ENCODE peak calls at places on chromosomes 7 and 10, in nine cellular contexts. G, W, X, F, I, B, P, M and O are unnamed samples.
A peak's percentile ranks its signal among the peaks of the same experiment; 100 is the strongest.

GRCh38 chr10:78433722-78434535 is 400.3 kb downstream of the RPS24 start:
- DNase-seq in G (peak; percentile 33), W (peak; percentile 82), X (no peak), F (no peak), I (no peak), B (no peak), P (no peak), M (no peak), O (peak; percentile 56)

GRCh38 chr7:70135656-70136055 is 537.4 kb downstream of the AUTS2 start:
- DNase-seq in G (no peak), W (no peak), X (no peak), F (no peak), I (no peak), B (no peak), P (no peak), M (no peak), O (no peak)

GRCh38 chr10:115975506-115975905 is 297.5 kb downstream of the GFRA1 start:
- DNase-seq in G (no peak), W (no peak), X (no peak), F (no peak), I (no peak), B (no peak), P (no peak), M (peak; percentile 38), O (peak; percentile 25)

GRCh38 chr10:123269675-123270074 is 115.5 kb downstream of the BUB3 start:
- DNase-seq in G (no peak), W (no peak), X (no peak), F (no peak), I (no peak), B (no peak), P (no peak), M (no peak), O (no peak)

GRCh38 chr7:6090738-6091505 is 59.7 kb downstream of the ANKRD61 start:
- DNase-seq in G (no peak), W (no peak), X (no peak), F (no peak), I (no peak), B (no peak), P (no peak), M (no peak), O (no peak)

GRCh38 chr10:58579011-58579655 is 66.5 kb downstream of the BICC1 start:
- DNase-seq in G (no peak), W (no peak), X (peak; percentile 86), F (no peak), I (no peak), B (no peak), P (no peak), M (peak; percentile 29), O (no peak)

GRCh38 chr10:90193240-90193985 is 492.0 kb downstream of the KIF20B start:
- DNase-seq in G (no peak), W (no peak), X (peak; percentile 11), F (peak; percentile 41), I (no peak), B (no peak), P (no peak), M (no peak), O (no peak)

GRCh38 chr10:133009218-133009954 is 67.0 kb upstream of the CFAP46 start:
- DNase-seq in G (no peak), W (no peak), X (peak; percentile 56), F (peak; percentile 27), I (no peak), B (peak; percentile 59), P (no peak), M (no peak), O (no peak)

GRCh38 chr10:104350146-104350635 is 3.4 kb upstream of the CFAP58 start:
- DNase-seq in G (peak; percentile 83), W (peak; percentile 55), X (peak; percentile 86), F (peak; percentile 72), I (peak; percentile 80), B (peak; percentile 74), P (peak; percentile 70), M (peak; percentile 81), O (peak; percentile 70)

GRCh38 chr10:124019886-124020797 is 73.3 kb downstream of the CHST15 start:
- DNase-seq in G (no peak), W (no peak), X (peak; percentile 18), F (no peak), I (no peak), B (no peak), P (no peak), M (peak; percentile 66), O (peak; percentile 63)

GRCh38 chr7:66257481-66257880 is 52.3 kb downstream of the TPST1 start:
- DNase-seq in G (no peak), W (no peak), X (no peak), F (peak; percentile 55), I (peak; percentile 12), B (no peak), P (peak; percentile 28), M (no peak), O (no peak)

GRCh38 chr10:123548779-123549178 is 117.4 kb upstream of the GPR26 start:
- DNase-seq in G (no peak), W (no peak), X (no peak), F (no peak), I (no peak), B (no peak), P (no peak), M (peak; percentile 26), O (no peak)

GRCh38 chr10:14665304-14665703 is 109.4 kb downstream of the FAM107B start:
- DNase-seq in G (no peak), W (no peak), X (peak; percentile 11), F (peak; percentile 28), I (no peak), B (peak; percentile 58), P (no peak), M (no peak), O (no peak)

GRCh38 chr10:126058104-126058503 is 161.7 kb downstream of the FANK1 start:
- DNase-seq in G (no peak), W (peak; percentile 61), X (no peak), F (no peak), I (no peak), B (no peak), P (no peak), M (no peak), O (no peak)

GRCh38 chr10:126059101-126059826 is 162.9 kb downstream of the FANK1 start:
- DNase-seq in G (no peak), W (peak; percentile 56), X (peak; percentile 90), F (peak; percentile 82), I (no peak), B (no peak), P (no peak), M (no peak), O (no peak)

GRCh38 chr10:126060232-126060935 is 164.0 kb downstream of the FANK1 start:
- DNase-seq in G (no peak), W (no peak), X (peak; percentile 94), F (peak; percentile 84), I (no peak), B (no peak), P (no peak), M (no peak), O (no peak)

GRCh38 chr10:126057494-126057893 is 161.1 kb downstream of the FANK1 start:
- DNase-seq in G (no peak), W (no peak), X (no peak), F (no peak), I (no peak), B (no peak), P (no peak), M (no peak), O (no peak)

DNA sequence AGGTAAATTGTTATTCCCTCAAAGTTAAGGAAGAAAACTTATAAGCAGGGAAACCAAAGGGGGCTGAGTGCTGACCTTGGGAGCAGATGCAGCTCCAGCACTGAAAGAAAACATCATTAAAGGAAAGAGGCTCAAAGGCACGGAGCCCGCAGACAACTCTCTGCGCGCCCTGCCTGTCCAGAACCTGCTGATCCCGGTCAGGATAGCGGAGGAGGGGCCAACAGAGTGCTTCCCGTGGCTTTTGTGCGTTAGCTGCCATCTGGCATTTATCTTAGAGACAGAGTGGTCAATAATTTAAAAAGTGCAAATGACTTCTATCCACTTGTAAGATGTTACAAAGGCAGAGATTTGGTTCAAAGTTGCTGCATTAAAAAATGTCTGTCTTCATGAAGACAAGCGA is 162.1 kb downstream of the FANK1 start:
- DNase-seq in G (no peak), W (peak; percentile 85), X (no peak), F (no peak), I (no peak), B (no peak), P (no peak), M (peak; percentile 21), O (peak; percentile 48)
- TF ChIP-seq EZH2phosphoT487 in G (no peak), W (no peak), X (no peak), F (no peak), I (no peak), B (no peak), P (no peak), M (no peak), O (no peak)

DNA sequence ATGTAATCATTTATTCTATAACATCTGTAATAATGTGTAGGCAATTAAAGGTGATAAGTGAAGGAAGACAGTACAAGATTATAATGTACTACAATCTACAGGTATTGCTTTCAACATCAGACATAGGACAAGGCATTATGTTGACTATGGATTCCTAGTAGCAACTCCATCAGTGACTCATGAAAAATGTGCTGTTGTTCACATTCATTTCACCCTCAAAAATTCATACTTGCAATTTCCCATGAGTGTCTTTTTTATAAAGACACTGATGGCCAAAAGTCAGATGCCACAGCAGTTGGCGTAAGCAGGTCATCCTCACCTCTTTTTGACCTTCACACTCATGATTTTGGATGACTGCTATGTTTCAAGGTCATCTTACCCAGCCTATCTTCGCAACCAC is 100.0 kb upstream of the AMPH start:
- DNase-seq in G (no peak), W (no peak), X (peak; percentile 58), F (no peak), I (no peak), B (no peak), P (no peak), M (no peak), O (no peak)
- TF ChIP-seq EZH2phosphoT487 in G (no peak), W (no peak), X (no peak), F (no peak), I (no peak), B (no peak), P (no peak), M (no peak), O (no peak)

GRCh38 chr7:118684796-118685195 is 460.3 kb downstream of the ANKRD7 start:
- DNase-seq in G (no peak), W (no peak), X (no peak), F (no peak), I (no peak), B (no peak), P (no peak), M (no peak), O (no peak)
- TF ChIP-seq EZH2phosphoT487 in G (no peak), W (no peak), X (no peak), F (no peak), I (no peak), B (no peak), P (no peak), M (no peak), O (no peak)

DNA sequence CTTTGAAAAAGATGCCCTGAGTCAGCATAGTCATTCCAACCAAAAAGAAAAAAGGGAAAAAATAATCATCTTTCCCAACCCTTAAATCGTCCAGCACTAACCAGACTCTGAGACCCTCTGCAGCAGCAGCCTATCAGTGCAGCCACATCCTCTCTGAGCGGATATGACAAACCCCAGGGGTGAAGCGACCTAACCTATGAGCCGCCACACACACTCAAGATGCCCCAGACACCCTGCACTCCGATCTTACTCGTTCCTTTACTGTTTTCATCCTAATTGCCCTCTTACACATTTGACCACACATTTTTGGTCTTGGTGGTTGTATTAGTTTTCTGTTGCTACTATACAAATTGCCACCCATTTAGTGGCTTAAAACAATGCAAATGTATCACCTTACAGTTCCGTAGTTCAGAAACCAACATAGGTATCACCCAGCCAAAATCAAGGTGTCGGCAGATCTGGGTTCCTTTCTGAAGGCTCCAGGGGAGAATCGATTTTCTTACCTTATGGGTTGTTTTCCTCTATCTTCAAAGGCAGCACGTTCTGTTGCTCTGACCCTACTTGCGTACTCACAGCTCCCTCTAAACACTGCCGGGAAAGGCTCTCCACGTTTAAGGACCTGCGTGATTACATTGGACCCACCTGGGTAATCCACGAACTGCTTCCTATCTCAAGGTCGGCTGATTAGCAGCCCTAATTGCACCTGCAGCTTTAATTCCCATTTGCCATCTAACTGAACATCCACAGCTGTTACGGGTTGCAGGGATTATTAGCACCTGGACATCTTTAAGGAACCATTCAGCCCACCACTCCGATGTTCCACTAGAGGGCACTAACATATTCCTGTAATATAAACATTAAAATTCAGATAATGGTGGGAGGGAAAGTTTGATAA is 37.3 kb upstream of the PRSS1 start:
- DNase-seq in G (peak; percentile 74), W (peak; percentile 36), X (peak; percentile 48), F (peak; percentile 66), I (peak; percentile 60), B (peak; percentile 50), P (peak; percentile 29), M (peak; percentile 58), O (peak; percentile 36)
- TF ChIP-seq EZH2phosphoT487 in G (no peak), W (no peak), X (no peak), F (no peak), I (no peak), B (no peak), P (no peak), M (no peak), O (no peak)